ENCODE peak calls at places on chromosomes 16 and 17, in nine cellular contexts. X is fibroblast of villous mesenchyme, E is heart right ventricle, D is AG10803, J is glutamatergic neuron, V is kidney epithelial cell, G is keratinocyte, H is tibial artery, F is testis. K is an unnamed sample.
A peak's percentile ranks its signal among the peaks of the same experiment; 100 is the strongest.

GRCh38 chr17:915416-916201 is 64.0 kb downstream of the NXN start:
- DNase-seq in X (no peak), E (peak; percentile 75), D (no peak), J (no peak), V (no peak), G (no peak), H (no peak), F (no peak), K (no peak)

GRCh38 chr17:18252160-18252559 is 6.4 kb downstream of the FLII start:
- DNase-seq in X (no peak), E (no peak), D (no peak), J (no peak), V (no peak), G (no peak), H (no peak), F (no peak), K (no peak)

GRCh38 chr17:48985436-48986245 is 11.5 kb upstream of the IGF2BP1 start:
- DNase-seq in X (no peak), E (no peak), D (no peak), J (no peak), V (no peak), G (no peak), H (no peak), F (no peak), K (no peak)

GRCh38 chr17:16470302-16470701 is 21.7 kb downstream of the LRRC75A start:
- DNase-seq in X (no peak), E (no peak), D (no peak), J (no peak), V (no peak), G (no peak), H (no peak), F (no peak), K (no peak)

GRCh38 chr17:40554646-40555295 is 10.5 kb downstream of the CCR7 start:
- DNase-seq in X (no peak), E (no peak), D (no peak), J (no peak), V (no peak), G (no peak), H (no peak), F (no peak), K (no peak)

GRCh38 chr17:67452681-67453554 is 75.8 kb downstream of the PITPNC1 start:
- DNase-seq in X (no peak), E (no peak), D (no peak), J (no peak), V (no peak), G (no peak), H (no peak), F (no peak), K (no peak)

GRCh38 chr16:83989300-83989699 is 21.3 kb downstream of the NECAB2 start:
- DNase-seq in X (no peak), E (no peak), D (no peak), J (no peak), V (no peak), G (no peak), H (no peak), F (no peak), K (no peak)

GRCh38 chr16:53967172-53967571 is 263.2 kb downstream of the FTO start:
- DNase-seq in X (no peak), E (no peak), D (no peak), J (no peak), V (no peak), G (no peak), H (no peak), F (no peak), K (no peak)

GRCh38 chr17:42230225-42230624 is 35.9 kb upstream of the GHDC start:
- DNase-seq in X (no peak), E (no peak), D (no peak), J (no peak), V (no peak), G (no peak), H (no peak), F (no peak), K (no peak)

GRCh38 chr16:86946396-86946795 is 368.0 kb downstream of the FOXL1 start:
- DNase-seq in X (no peak), E (no peak), D (peak; percentile 28), J (no peak), V (no peak), G (no peak), H (no peak), F (no peak), K (no peak)

GRCh38 chr17:27332485-27333409 is 38.8 kb downstream of the WSB1 start:
- DNase-seq in X (peak; percentile 98), E (peak; percentile 99), D (peak; percentile 95), J (peak; percentile 96), V (peak; percentile 91), G (peak; percentile 86), H (peak; percentile 98), F (peak; percentile 98), K (peak; percentile 95)

GRCh38 chr16:30775381-30776099 is 11.5 kb downstream of the ZNF629 start:
- DNase-seq in X (peak; percentile 70), E (peak; percentile 89), D (peak; percentile 77), J (peak; percentile 90), V (peak; percentile 41), G (no peak), H (peak; percentile 82), F (peak; percentile 92), K (peak; percentile 82)

GRCh38 chr17:7026471-7027115 is 3.7 kb downstream of the BCL6B start:
- DNase-seq in X (no peak), E (no peak), D (no peak), J (no peak), V (no peak), G (no peak), H (no peak), F (no peak), K (no peak)

DNA sequence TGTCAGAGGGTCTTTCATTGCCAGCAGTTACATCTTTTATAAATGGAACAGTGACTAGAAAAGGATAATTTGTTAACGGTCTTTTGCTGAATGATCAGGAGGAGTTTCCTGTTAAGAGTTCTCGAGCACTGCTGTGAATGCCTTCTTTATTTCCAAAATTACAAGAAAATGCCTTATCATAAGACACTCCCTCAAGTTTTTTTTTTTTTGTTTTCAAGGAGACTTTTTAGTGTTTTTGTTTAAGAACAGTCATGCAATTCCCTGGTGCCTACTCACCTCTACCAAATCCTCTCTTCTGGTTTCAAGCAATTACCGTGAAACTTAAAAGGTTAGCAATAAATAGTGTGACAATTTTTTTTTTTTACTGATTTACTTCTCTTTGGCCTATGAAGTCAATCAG is 19.0 kb upstream of the VWA3A start:
- DNase-seq in X (no peak), E (no peak), D (no peak), J (no peak), V (no peak), G (no peak), H (no peak), F (no peak), K (no peak)
- TF ChIP-seq CTCF in X (no peak), E (no peak), D (no peak), J (no peak), V (no peak), G (no peak), H (no peak), F (no peak), K (no peak)

DNA sequence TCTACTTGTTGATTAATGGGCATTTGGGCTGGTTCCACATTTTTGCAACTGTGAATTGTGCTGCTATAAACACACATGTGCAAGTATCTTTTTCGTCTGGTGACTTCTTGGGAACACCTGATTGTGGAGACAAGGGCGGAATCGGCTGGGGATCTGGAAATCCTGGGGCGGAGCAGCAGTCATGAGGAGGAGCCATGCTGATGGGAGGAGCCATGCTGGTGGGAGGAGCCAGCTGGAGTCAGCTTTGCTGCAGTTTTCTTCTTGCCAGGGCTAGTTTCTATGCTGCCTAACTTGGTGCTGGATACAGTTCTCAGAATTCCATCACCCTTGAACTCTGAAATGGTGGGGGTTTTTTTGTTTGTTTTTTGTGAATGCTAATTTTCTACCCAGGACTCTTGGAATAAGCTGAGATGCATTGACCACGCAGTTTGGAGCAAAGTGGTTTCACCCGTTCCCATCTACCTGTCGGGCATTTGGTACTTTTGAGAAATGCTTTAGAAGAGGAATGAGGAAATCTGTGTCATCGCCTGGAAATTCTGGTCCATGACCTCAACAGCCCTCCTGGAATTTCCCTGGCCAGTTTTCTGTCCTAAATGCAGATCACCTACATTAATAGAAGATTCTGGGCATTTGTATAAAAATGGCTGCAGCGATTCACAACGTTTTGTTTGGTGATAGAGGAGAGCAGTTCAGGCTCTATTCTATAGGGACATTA is 217.4 kb upstream of the ZFHX3 start:
- DNase-seq in X (no peak), E (no peak), D (no peak), J (no peak), V (no peak), G (no peak), H (no peak), F (no peak), K (no peak)
- TF ChIP-seq CTCF in X (no peak), E (no peak), D (no peak), J (no peak), V (no peak), G (no peak), H (no peak), F (no peak), K (no peak)

DNA sequence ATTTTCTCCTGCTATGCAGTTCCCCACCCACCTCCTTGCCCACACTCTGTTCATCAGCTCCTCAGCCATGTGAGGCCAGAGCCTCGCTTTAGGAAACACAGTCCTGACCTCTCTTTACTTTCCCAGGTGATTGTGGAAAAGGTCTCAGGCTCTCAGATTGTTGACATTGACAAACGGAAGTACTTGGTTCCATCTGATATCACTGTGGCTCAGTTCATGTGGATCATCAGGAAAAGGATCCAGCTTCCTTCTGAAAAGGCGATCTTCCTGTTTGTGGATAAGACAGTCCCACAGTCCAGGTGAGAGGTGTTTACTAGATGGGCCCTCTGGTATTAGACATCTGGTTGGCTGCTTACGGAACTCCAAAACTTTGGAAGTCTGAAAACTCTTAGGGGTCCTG is 1.7 kb downstream of the GABARAPL2 start:
- DNase-seq in X (no peak), E (no peak), D (no peak), J (no peak), V (no peak), G (no peak), H (no peak), F (no peak), K (no peak)
- TF ChIP-seq CTCF in X (no peak), E (no peak), D (no peak), J (no peak), V (no peak), G (no peak), H (no peak), F (no peak), K (no peak)

GRCh38 chr16:73204359-73205152 is 156.6 kb upstream of the ZFHX3 start:
- DNase-seq in X (no peak), E (no peak), D (no peak), J (no peak), V (no peak), G (no peak), H (no peak), F (no peak), K (no peak)

GRCh38 chr16:73202176-73202729 is 154.3 kb upstream of the ZFHX3 start:
- DNase-seq in X (peak; percentile 95), E (no peak), D (peak; percentile 100), J (no peak), V (no peak), G (no peak), H (no peak), F (no peak), K (no peak)

GRCh38 chr16:73197598-73197997 is 149.7 kb upstream of the ZFHX3 start:
- DNase-seq in X (no peak), E (no peak), D (no peak), J (no peak), V (no peak), G (no peak), H (no peak), F (no peak), K (no peak)

GRCh38 chr16:73196670-73197069 is 148.7 kb upstream of the ZFHX3 start:
- DNase-seq in X (peak; percentile 73), E (peak; percentile 67), D (peak; percentile 54), J (peak; percentile 53), V (no peak), G (peak; percentile 2), H (peak; percentile 77), F (peak; percentile 86), K (peak; percentile 65)

GRCh38 chr16:73199214-73199613 is 151.3 kb upstream of the ZFHX3 start:
- DNase-seq in X (no peak), E (no peak), D (no peak), J (no peak), V (no peak), G (no peak), H (no peak), F (no peak), K (no peak)
- TF ChIP-seq CTCF in X (no peak), E (no peak), D (no peak), J (no peak), V (peak; percentile 6), G (no peak), H (no peak), F (no peak), K (no peak)